ENCODE peak calls at places on chromosomes 6 and 20, in five cellular contexts. One of them, this sample, is unnamed.
A peak's percentile ranks its signal among the peaks of the same experiment; 100 is the strongest.

GRCh38 chr6:139881251-139881650 is 506.8 kb upstream of the CITED2 start:
- DNase-seq in heart right ventricle: no peak
- DNase-seq in fibroblast of the aortic adventitia: no peak
- DNase-seq in choroid plexus epithelial cell: no peak
- DNase-seq in IMR-90: no peak
- DNase-seq in this sample: no peak

GRCh38 chr6:121430514-121431460 is 4.7 kb upstream of the GJA1 start:
- DNase-seq in heart right ventricle: no peak
- DNase-seq in fibroblast of the aortic adventitia: peak; percentile 81
- DNase-seq in choroid plexus epithelial cell: peak; percentile 78
- DNase-seq in IMR-90: peak; percentile 54
- DNase-seq in this sample: no peak

GRCh38 chr20:43943725-43944124 is 29.1 kb downstream of the TOX2 start:
- DNase-seq in heart right ventricle: no peak
- DNase-seq in fibroblast of the aortic adventitia: no peak
- DNase-seq in choroid plexus epithelial cell: no peak
- DNase-seq in IMR-90: no peak
- DNase-seq in this sample: no peak

GRCh38 chr20:8018928-8019177 is 708 bp downstream of the TMX4 start:
- DNase-seq in heart right ventricle: no peak
- DNase-seq in fibroblast of the aortic adventitia: no peak
- DNase-seq in choroid plexus epithelial cell: peak; percentile 41
- DNase-seq in IMR-90: peak; percentile 15
- DNase-seq in this sample: no peak

GRCh38 chr6:157881375-157881774 is 58.3 kb downstream of the SNX9 start:
- DNase-seq in heart right ventricle: no peak
- DNase-seq in fibroblast of the aortic adventitia: no peak
- DNase-seq in choroid plexus epithelial cell: no peak
- DNase-seq in IMR-90: no peak
- DNase-seq in this sample: no peak

GRCh38 chr20:31681769-31682168 is 40.9 kb downstream of the BCL2L1 start:
- DNase-seq in heart right ventricle: no peak
- DNase-seq in fibroblast of the aortic adventitia: no peak
- DNase-seq in choroid plexus epithelial cell: no peak
- DNase-seq in IMR-90: no peak
- DNase-seq in this sample: no peak

GRCh38 chr6:133207754-133208153 is 33.4 kb upstream of the EYA4 start:
- DNase-seq in heart right ventricle: no peak
- DNase-seq in fibroblast of the aortic adventitia: no peak
- DNase-seq in choroid plexus epithelial cell: no peak
- DNase-seq in IMR-90: no peak
- DNase-seq in this sample: no peak

GRCh38 chr6:52328721-52329120 is 33.2 kb upstream of the PAQR8 start:
- DNase-seq in heart right ventricle: no peak
- DNase-seq in fibroblast of the aortic adventitia: no peak
- DNase-seq in choroid plexus epithelial cell: no peak
- DNase-seq in IMR-90: no peak
- DNase-seq in this sample: no peak

GRCh38 chr6:26555505-26556262 is 17.5 kb downstream of the HMGN4 start:
- DNase-seq in heart right ventricle: no peak
- DNase-seq in fibroblast of the aortic adventitia: no peak
- DNase-seq in choroid plexus epithelial cell: peak; percentile 56
- DNase-seq in IMR-90: peak; percentile 35
- DNase-seq in this sample: no peak

GRCh38 chr6:4402477-4402976 is 267.2 kb upstream of the ECI2 start:
- DNase-seq in heart right ventricle: peak; percentile 71
- DNase-seq in fibroblast of the aortic adventitia: peak; percentile 88
- DNase-seq in choroid plexus epithelial cell: peak; percentile 84
- DNase-seq in IMR-90: peak; percentile 89
- DNase-seq in this sample: peak; percentile 76

DNA sequence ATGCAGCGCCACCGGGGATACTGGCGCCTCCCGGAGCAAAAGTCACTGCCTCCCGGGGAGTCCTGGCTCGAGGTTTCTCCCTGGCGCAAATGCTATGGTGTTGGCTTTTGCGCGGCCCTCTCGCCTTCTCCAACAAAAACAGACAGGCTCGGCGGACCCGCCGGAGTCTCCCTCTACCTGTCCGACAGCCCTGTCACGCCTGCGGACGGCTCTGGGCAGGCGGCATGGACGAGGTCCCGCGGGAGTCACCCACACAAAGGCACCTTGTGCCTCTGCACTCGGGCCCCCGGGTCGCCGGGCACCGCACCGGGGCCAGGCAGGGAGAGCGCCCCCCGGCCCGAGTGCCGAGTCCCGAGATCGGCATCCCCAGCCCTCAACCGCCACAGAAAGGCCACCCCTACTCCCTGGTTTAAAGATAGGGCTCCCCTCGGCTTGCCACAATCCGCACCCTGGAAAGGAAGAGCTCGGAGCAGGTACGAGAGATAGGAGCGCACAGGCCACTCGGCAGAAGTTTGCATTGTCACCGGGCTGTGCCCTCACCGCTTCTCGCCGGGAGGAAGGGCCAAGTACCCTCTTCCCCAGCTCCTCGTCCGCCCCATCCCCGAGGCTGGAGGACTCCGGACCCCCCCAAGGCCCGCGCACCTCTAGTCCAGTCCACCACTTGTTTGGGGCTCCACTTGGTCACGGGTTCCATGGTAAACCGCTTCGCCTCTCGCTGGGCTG is 903 bp downstream of the CNKSR3 start:
- DNase-seq in heart right ventricle: no peak
- DNase-seq in fibroblast of the aortic adventitia: peak; percentile 37
- DNase-seq in choroid plexus epithelial cell: peak; percentile 50
- DNase-seq in IMR-90: no peak
- DNase-seq in this sample: no peak
- H3K4me3 ChIP-seq in heart right ventricle: peak overlapping the region; percentile 86
- H3K4me3 ChIP-seq in fibroblast of the aortic adventitia: peak overlapping the region; percentile 89
- H3K4me3 ChIP-seq in choroid plexus epithelial cell: peak overlapping the region; percentile 73
- H3K4me3 ChIP-seq in IMR-90: peak overlapping the region; percentile 88
- H3K4me3 ChIP-seq in this sample: peak overlapping the region; percentile 89

GRCh38 chr6:142048593-142048980 is 84.1 kb upstream of the GJE1 start:
- DNase-seq in heart right ventricle: no peak
- DNase-seq in fibroblast of the aortic adventitia: no peak
- DNase-seq in choroid plexus epithelial cell: no peak
- DNase-seq in IMR-90: no peak
- DNase-seq in this sample: no peak

GRCh38 chr6:142051404-142051803 is 81.3 kb upstream of the GJE1 start:
- DNase-seq in heart right ventricle: no peak
- DNase-seq in fibroblast of the aortic adventitia: no peak
- DNase-seq in choroid plexus epithelial cell: no peak
- DNase-seq in IMR-90: no peak
- DNase-seq in this sample: no peak

GRCh38 chr6:142047934-142048592 is 84.7 kb upstream of the GJE1 start:
- DNase-seq in heart right ventricle: no peak
- DNase-seq in fibroblast of the aortic adventitia: no peak
- DNase-seq in choroid plexus epithelial cell: peak; percentile 13
- DNase-seq in IMR-90: no peak
- DNase-seq in this sample: no peak

DNA sequence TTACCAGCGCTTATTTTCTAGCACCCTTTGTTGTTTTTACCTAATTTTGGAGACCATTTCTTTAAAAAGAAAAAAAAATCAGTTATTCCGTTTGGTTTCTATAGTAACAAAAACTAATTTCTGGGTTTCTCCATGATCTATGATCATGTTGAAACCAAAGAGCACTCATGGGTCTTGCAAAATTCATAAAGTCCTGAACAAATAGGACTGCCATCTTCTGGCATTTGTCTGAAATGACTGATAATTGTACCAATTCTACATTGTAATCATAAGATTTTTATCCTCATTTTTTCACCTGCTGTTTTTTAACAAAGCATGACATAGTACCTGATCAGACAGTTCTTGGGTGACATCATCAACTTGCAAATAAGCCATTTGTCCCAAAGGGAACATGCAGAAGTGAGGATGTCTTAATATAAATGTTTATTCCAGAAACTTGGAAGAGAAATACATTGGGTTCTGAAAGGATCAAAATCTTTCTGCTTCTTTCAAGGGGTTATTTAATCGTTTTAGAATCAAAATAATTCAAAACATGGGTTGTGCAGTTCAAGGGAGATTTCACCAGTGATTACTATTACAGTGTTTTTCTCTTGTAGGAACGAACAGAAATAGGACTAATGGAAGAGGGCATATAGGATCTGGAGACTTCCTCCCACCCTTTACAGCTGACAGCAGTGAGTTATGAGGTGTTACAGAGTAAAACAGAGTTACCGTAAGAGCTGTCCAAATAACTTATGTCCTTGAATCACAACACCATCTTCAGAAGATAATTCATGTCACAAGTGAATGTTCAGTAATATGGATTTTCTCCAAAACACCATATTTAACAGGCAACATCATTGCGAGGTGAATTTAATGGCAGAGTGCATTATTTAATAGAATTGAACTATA is 87.1 kb upstream of the GJE1 start:
- DNase-seq in heart right ventricle: no peak
- DNase-seq in fibroblast of the aortic adventitia: peak; percentile 68
- DNase-seq in choroid plexus epithelial cell: peak; percentile 72
- DNase-seq in IMR-90: peak; percentile 51
- DNase-seq in this sample: peak; percentile 9
- H3K4me3 ChIP-seq in heart right ventricle: no peak overlapping the region
- H3K4me3 ChIP-seq in fibroblast of the aortic adventitia: no peak overlapping the region
- H3K4me3 ChIP-seq in choroid plexus epithelial cell: no peak overlapping the region
- H3K4me3 ChIP-seq in IMR-90: no peak overlapping the region
- H3K4me3 ChIP-seq in this sample: no peak overlapping the region

GRCh38 chr6:154276810-154277577 is 79.6 kb downstream of the IPCEF1 start:
- DNase-seq in heart right ventricle: no peak
- DNase-seq in fibroblast of the aortic adventitia: peak; percentile 67
- DNase-seq in choroid plexus epithelial cell: peak; percentile 74
- DNase-seq in IMR-90: peak; percentile 50
- DNase-seq in this sample: no peak
- H3K4me3 ChIP-seq in heart right ventricle: peak overlapping the region; percentile 1
- H3K4me3 ChIP-seq in fibroblast of the aortic adventitia: no peak overlapping the region
- H3K4me3 ChIP-seq in choroid plexus epithelial cell: peak overlapping the region; percentile 19
- H3K4me3 ChIP-seq in IMR-90: no peak overlapping the region
- H3K4me3 ChIP-seq in this sample: no peak overlapping the region

GRCh38 chr20:47361268-47361665 is 4.8 kb upstream of the ZMYND8 start:
- DNase-seq in heart right ventricle: no peak
- DNase-seq in fibroblast of the aortic adventitia: no peak
- DNase-seq in choroid plexus epithelial cell: no peak
- DNase-seq in IMR-90: no peak
- DNase-seq in this sample: no peak
- H3K4me3 ChIP-seq in heart right ventricle: peak overlapping the region; percentile 31
- H3K4me3 ChIP-seq in fibroblast of the aortic adventitia: no peak overlapping the region
- H3K4me3 ChIP-seq in choroid plexus epithelial cell: no peak overlapping the region
- H3K4me3 ChIP-seq in IMR-90: no peak overlapping the region
- H3K4me3 ChIP-seq in this sample: no peak overlapping the region

GRCh38 chr6:170172825-170173231 is 118.0 kb downstream of the DLL1 start:
- DNase-seq in heart right ventricle: no peak
- DNase-seq in fibroblast of the aortic adventitia: no peak
- DNase-seq in choroid plexus epithelial cell: no peak
- DNase-seq in IMR-90: no peak
- DNase-seq in this sample: no peak
- H3K4me3 ChIP-seq in heart right ventricle: no peak overlapping the region
- H3K4me3 ChIP-seq in fibroblast of the aortic adventitia: no peak overlapping the region
- H3K4me3 ChIP-seq in choroid plexus epithelial cell: no peak overlapping the region
- H3K4me3 ChIP-seq in IMR-90: no peak overlapping the region
- H3K4me3 ChIP-seq in this sample: no peak overlapping the region

DNA sequence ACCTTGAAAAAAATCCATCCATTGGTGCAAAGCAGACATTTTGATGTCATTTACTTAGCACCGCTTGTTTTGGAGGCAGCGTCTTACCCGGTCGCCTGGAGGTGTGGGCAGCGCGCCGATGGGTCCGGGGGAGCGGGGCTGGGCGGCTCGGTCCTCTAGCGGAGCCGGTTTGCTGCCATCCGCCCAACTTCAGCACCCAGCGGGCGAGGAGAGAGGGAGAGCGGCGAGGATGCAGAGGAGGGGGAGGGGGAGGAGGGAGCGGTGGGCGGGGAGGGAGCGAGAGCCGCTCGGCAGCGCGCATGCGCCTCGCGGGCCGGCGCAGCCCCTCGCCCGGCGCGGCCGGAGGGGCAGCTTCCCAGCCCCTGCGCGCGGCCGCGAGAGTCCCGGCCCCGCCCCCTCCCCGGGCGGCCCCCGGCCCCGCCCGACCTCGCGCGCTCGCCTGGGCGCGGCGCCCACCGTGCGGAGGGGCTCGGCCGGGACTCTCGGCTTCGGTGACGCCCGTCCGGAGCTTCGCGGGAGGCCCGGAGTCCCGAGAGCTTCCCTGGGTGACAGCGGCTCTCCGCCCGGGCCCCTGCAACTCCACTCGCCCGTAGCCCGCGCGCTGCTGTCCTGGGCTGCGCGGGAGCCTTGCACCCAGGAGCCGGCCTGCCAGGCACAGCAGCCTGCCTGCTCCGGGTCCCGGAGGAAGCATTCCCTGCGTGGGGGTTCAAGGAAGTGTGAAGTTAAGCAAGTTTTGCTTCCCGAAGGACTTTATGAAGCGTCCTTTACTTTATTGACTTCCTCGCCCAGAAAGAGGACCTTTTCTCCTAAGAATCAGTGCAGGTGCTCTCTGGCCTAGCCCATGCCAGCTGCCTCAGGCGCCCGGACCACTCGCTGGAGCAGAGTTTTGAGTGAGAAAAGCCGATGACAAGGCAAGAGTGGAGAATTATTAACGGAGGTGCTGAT is at the start of gene RGS17:
- DNase-seq in heart right ventricle: peak; percentile 59
- DNase-seq in fibroblast of the aortic adventitia: peak; percentile 72
- DNase-seq in choroid plexus epithelial cell: peak; percentile 81
- DNase-seq in IMR-90: peak; percentile 73
- DNase-seq in this sample: peak; percentile 49
- H3K4me3 ChIP-seq in heart right ventricle: peak within 1 kb of the TSS; percentile 67
- H3K4me3 ChIP-seq in fibroblast of the aortic adventitia: peak within 1 kb of the TSS; percentile 92
- H3K4me3 ChIP-seq in choroid plexus epithelial cell: peak within 1 kb of the TSS; percentile 86
- H3K4me3 ChIP-seq in IMR-90: peak within 1 kb of the TSS; percentile 62
- H3K4me3 ChIP-seq in this sample: peak within 1 kb of the TSS; percentile 86

GRCh38 chr6:84998223-84998622 is 233.8 kb upstream of the TBX18 start:
- DNase-seq in heart right ventricle: no peak
- DNase-seq in fibroblast of the aortic adventitia: no peak
- DNase-seq in choroid plexus epithelial cell: no peak
- DNase-seq in IMR-90: no peak
- DNase-seq in this sample: no peak
- H3K4me3 ChIP-seq in heart right ventricle: no peak overlapping the region
- H3K4me3 ChIP-seq in fibroblast of the aortic adventitia: no peak overlapping the region
- H3K4me3 ChIP-seq in choroid plexus epithelial cell: no peak overlapping the region
- H3K4me3 ChIP-seq in IMR-90: no peak overlapping the region
- H3K4me3 ChIP-seq in this sample: no peak overlapping the region

GRCh38 chr6:31497595-31498476 is at the start of gene MICB:
- DNase-seq in heart right ventricle: peak; percentile 74
- DNase-seq in fibroblast of the aortic adventitia: peak; percentile 77
- DNase-seq in choroid plexus epithelial cell: peak; percentile 87
- DNase-seq in IMR-90: peak; percentile 68
- DNase-seq in this sample: peak; percentile 77

GRCh38 chr6:31490115-31490873 is 7.7 kb upstream of the MICB start:
- DNase-seq in heart right ventricle: no peak
- DNase-seq in fibroblast of the aortic adventitia: no peak
- DNase-seq in choroid plexus epithelial cell: no peak
- DNase-seq in IMR-90: no peak
- DNase-seq in this sample: no peak

GRCh38 chr6:31498748-31499147 is 803 bp downstream of the MICB start:
- DNase-seq in heart right ventricle: no peak
- DNase-seq in fibroblast of the aortic adventitia: no peak
- DNase-seq in choroid plexus epithelial cell: no peak
- DNase-seq in IMR-90: no peak
- DNase-seq in this sample: no peak

GRCh38 chr6:31493875-31494694 is 3.9 kb upstream of the MICB start:
- DNase-seq in heart right ventricle: peak; percentile 79
- DNase-seq in fibroblast of the aortic adventitia: peak; percentile 73
- DNase-seq in choroid plexus epithelial cell: peak; percentile 79
- DNase-seq in IMR-90: peak; percentile 70
- DNase-seq in this sample: peak; percentile 79

GRCh38 chr6:31495580-31495979 is 2.4 kb upstream of the MICB start:
- DNase-seq in heart right ventricle: no peak
- DNase-seq in fibroblast of the aortic adventitia: peak; percentile 57
- DNase-seq in choroid plexus epithelial cell: peak; percentile 64
- DNase-seq in IMR-90: peak; percentile 62
- DNase-seq in this sample: peak; percentile 88
- H3K4me3 ChIP-seq in heart right ventricle: peak overlapping the region; percentile 82
- H3K4me3 ChIP-seq in fibroblast of the aortic adventitia: peak overlapping the region; percentile 73
- H3K4me3 ChIP-seq in choroid plexus epithelial cell: peak overlapping the region; percentile 69
- H3K4me3 ChIP-seq in IMR-90: no peak overlapping the region
- H3K4me3 ChIP-seq in this sample: peak overlapping the region; percentile 54

This sample was measured in brain microvascular endothelial cell.